ENCODE peak calls at places on chromosome X, in six cellular contexts. One of them, this sample, is unnamed.

GRCh38 chrX:43940811-43941210 is 32.4 kb downstream of the NDP start:
- DNase-seq in CD8-positive, alpha-beta T cell: no peak
- DNase-seq in pancreas: no peak
- DNase-seq in GM10248: no peak
- DNase-seq in COLO829: peak
- DNase-seq in NCI-H69: peak
- DNase-seq in this sample: no peak

GRCh38 chrX:47483310-47484268 is 567 bp upstream of the ZNF41 start:
- DNase-seq in CD8-positive, alpha-beta T cell: no peak
- DNase-seq in pancreas: peak
- DNase-seq in GM10248: no peak
- DNase-seq in COLO829: peak
- DNase-seq in NCI-H69: peak
- DNase-seq in this sample: no peak

GRCh38 chrX:123277821-123278220 is 93.7 kb downstream of the GRIA3 start:
- DNase-seq in CD8-positive, alpha-beta T cell: no peak
- DNase-seq in pancreas: no peak
- DNase-seq in GM10248: no peak
- DNase-seq in COLO829: no peak
- DNase-seq in NCI-H69: peak
- DNase-seq in this sample: no peak

GRCh38 chrX:123859409-123859827 is 435 bp upstream of the XIAP start:
- DNase-seq in CD8-positive, alpha-beta T cell: peak
- DNase-seq in pancreas: no peak
- DNase-seq in GM10248: no peak
- DNase-seq in COLO829: peak
- DNase-seq in NCI-H69: peak
- DNase-seq in this sample: no peak

GRCh38 chrX:24424948-24425347 is 40.1 kb upstream of the PDK3 start:
- DNase-seq in CD8-positive, alpha-beta T cell: no peak
- DNase-seq in pancreas: no peak
- DNase-seq in GM10248: no peak
- DNase-seq in COLO829: no peak
- DNase-seq in NCI-H69: no peak
- DNase-seq in this sample: no peak

GRCh38 chrX:71177327-71177726 is 32.7 kb downstream of the NLGN3 start:
- DNase-seq in CD8-positive, alpha-beta T cell: no peak
- DNase-seq in pancreas: no peak
- DNase-seq in GM10248: no peak
- DNase-seq in COLO829: no peak
- DNase-seq in NCI-H69: no peak
- DNase-seq in this sample: no peak

GRCh38 chrX:9865804-9866471 is 79.7 kb downstream of the SHROOM2 start:
- DNase-seq in CD8-positive, alpha-beta T cell: no peak
- DNase-seq in pancreas: no peak
- DNase-seq in GM10248: peak
- DNase-seq in COLO829: no peak
- DNase-seq in NCI-H69: no peak
- DNase-seq in this sample: no peak

GRCh38 chrX:8668797-8669196 is 63.1 kb downstream of the ANOS1 start:
- DNase-seq in CD8-positive, alpha-beta T cell: no peak
- DNase-seq in pancreas: no peak
- DNase-seq in GM10248: no peak
- DNase-seq in COLO829: peak
- DNase-seq in NCI-H69: no peak
- DNase-seq in this sample: no peak

GRCh38 chrX:98338544-98338943 is 1454.8 kb downstream of the RPA4 start:
- DNase-seq in CD8-positive, alpha-beta T cell: no peak
- DNase-seq in pancreas: no peak
- DNase-seq in GM10248: no peak
- DNase-seq in COLO829: no peak
- DNase-seq in NCI-H69: no peak
- DNase-seq in this sample: no peak

GRCh38 chrX:13131511-13132137 is 87.2 kb upstream of the FAM9C start:
- DNase-seq in CD8-positive, alpha-beta T cell: no peak
- DNase-seq in pancreas: no peak
- DNase-seq in GM10248: no peak
- DNase-seq in COLO829: peak
- DNase-seq in NCI-H69: no peak
- DNase-seq in this sample: no peak

GRCh38 chrX:3143043-3143799 is 102.0 kb downstream of the ARSF start:
- DNase-seq in CD8-positive, alpha-beta T cell: no peak
- DNase-seq in pancreas: no peak
- DNase-seq in GM10248: no peak
- DNase-seq in COLO829: no peak
- DNase-seq in NCI-H69: peak
- DNase-seq in this sample: no peak

GRCh38 chrX:104113237-104113965 is 1.1 kb downstream of the ZCCHC18 start:
- DNase-seq in CD8-positive, alpha-beta T cell: peak
- DNase-seq in pancreas: peak
- DNase-seq in GM10248: peak
- DNase-seq in COLO829: peak
- DNase-seq in NCI-H69: peak
- DNase-seq in this sample: no peak

GRCh38 chrX:154373340-154374306 is 811 bp downstream of the FLNA start:
- DNase-seq in CD8-positive, alpha-beta T cell: no peak
- DNase-seq in pancreas: peak
- DNase-seq in GM10248: no peak
- DNase-seq in COLO829: no peak
- DNase-seq in NCI-H69: peak
- DNase-seq in this sample: no peak

GRCh38 chrX:1265061-1265460 is 3.6 kb upstream of the CSF2RA start:
- DNase-seq in CD8-positive, alpha-beta T cell: no peak
- DNase-seq in pancreas: no peak
- DNase-seq in GM10248: no peak
- DNase-seq in COLO829: peak
- DNase-seq in NCI-H69: no peak
- DNase-seq in this sample: no peak

GRCh38 chrX:149909324-149910177 is 19.8 kb upstream of the HSFX4 start:
- DNase-seq in CD8-positive, alpha-beta T cell: no peak
- DNase-seq in pancreas: no peak
- DNase-seq in GM10248: no peak
- DNase-seq in COLO829: no peak
- DNase-seq in NCI-H69: no peak
- DNase-seq in this sample: no peak

GRCh38 chrX:129523076-129524055 is at the start of gene SMARCA1:
- DNase-seq in CD8-positive, alpha-beta T cell: no peak
- DNase-seq in pancreas: peak
- DNase-seq in GM10248: peak
- DNase-seq in COLO829: no peak
- DNase-seq in NCI-H69: peak
- DNase-seq in this sample: no peak

GRCh38 chrX:2692221-2693122 is 1.4 kb downstream of the CD99 start:
- DNase-seq in CD8-positive, alpha-beta T cell: no peak
- DNase-seq in pancreas: peak
- DNase-seq in GM10248: no peak
- DNase-seq in COLO829: no peak
- DNase-seq in NCI-H69: no peak
- DNase-seq in this sample: no peak

GRCh38 chrX:2266445-2267349 is 234.1 kb downstream of the DHRSX start:
- DNase-seq in CD8-positive, alpha-beta T cell: no peak
- DNase-seq in pancreas: no peak
- DNase-seq in GM10248: no peak
- DNase-seq in COLO829: no peak
- DNase-seq in NCI-H69: no peak
- DNase-seq in this sample: no peak

GRCh38 chrX:100649550-100650356 is 5.8 kb downstream of the SRPX2 start:
- DNase-seq in CD8-positive, alpha-beta T cell: no peak
- DNase-seq in pancreas: peak
- DNase-seq in GM10248: no peak
- DNase-seq in COLO829: no peak
- DNase-seq in NCI-H69: peak
- DNase-seq in this sample: no peak

GRCh38 chrX:57952320-57952678 is 42.0 kb upstream of the ZXDA start:
- DNase-seq in CD8-positive, alpha-beta T cell: no peak
- DNase-seq in pancreas: no peak
- DNase-seq in GM10248: no peak
- DNase-seq in COLO829: no peak
- DNase-seq in NCI-H69: no peak
- DNase-seq in this sample: no peak

GRCh38 chrX:53155512-53156206 is 61.7 kb downstream of the KANTR start:
- DNase-seq in CD8-positive, alpha-beta T cell: no peak
- DNase-seq in pancreas: no peak
- DNase-seq in GM10248: no peak
- DNase-seq in COLO829: no peak
- DNase-seq in NCI-H69: no peak
- DNase-seq in this sample: no peak

GRCh38 chrX:38895775-38896174 is 94.5 kb downstream of the MID1IP1 start:
- DNase-seq in CD8-positive, alpha-beta T cell: no peak
- DNase-seq in pancreas: no peak
- DNase-seq in GM10248: no peak
- DNase-seq in COLO829: no peak
- DNase-seq in NCI-H69: no peak
- DNase-seq in this sample: no peak